ENCODE peak calls at places on chromosomes 13 and 19, in five cellular contexts. V is cardiac muscle cell, J is neural crest cell, O is heart right ventricle, A is ovary. G is an unnamed sample.

GRCh38 chr13:18949970-18950369 is 231.7 kb downstream of the TUBA3C start:
- DNase-seq in J (no peak), A (no peak), V (no peak), O (no peak), G (no peak)

GRCh38 chr13:27035892-27036235 is 135.7 kb downstream of the USP12 start:
- DNase-seq in V (no peak), O (no peak), A (no peak), J (no peak), G (peak; percentile 38)

GRCh38 chr19:38429055-38429810 is 3.2 kb upstream of the RASGRP4 start:
- DNase-seq in V (no peak), A (no peak), O (no peak), J (no peak), G (no peak)

GRCh38 chr13:28449826-28450773 is 44.8 kb downstream of the FLT1 start:
- DNase-seq in V (no peak), O (no peak), J (no peak), A (no peak), G (no peak)

GRCh38 chr19:283395-283794 is 7.8 kb downstream of the PLPP2 start:
- DNase-seq in J (no peak), O (no peak), A (no peak), V (no peak), G (no peak)

GRCh38 chr13:62960723-62961122 is 1545.1 kb upstream of the PCDH20 start:
- DNase-seq in A (no peak), J (no peak), O (no peak), V (no peak), G (no peak)

GRCh38 chr19:6047741-6048231 is 62.5 kb downstream of the RFX2 start:
- DNase-seq in J (peak; percentile 42), V (peak; percentile 70), A (no peak), O (no peak), G (peak; percentile 55)

GRCh38 chr19:46970815-46971214 is 48.8 kb upstream of the NPAS1 start:
- DNase-seq in A (no peak), J (no peak), O (peak; percentile 57), V (no peak), G (no peak)

GRCh38 chr19:10773969-10774368 is 56.1 kb downstream of the DNM2 start:
- DNase-seq in J (no peak), A (no peak), V (no peak), O (no peak), G (no peak)

GRCh38 chr13:79393564-79394249 is 12.3 kb downstream of the RBM26 start:
- DNase-seq in A (no peak), J (no peak), V (no peak), O (no peak), G (no peak)

DNA sequence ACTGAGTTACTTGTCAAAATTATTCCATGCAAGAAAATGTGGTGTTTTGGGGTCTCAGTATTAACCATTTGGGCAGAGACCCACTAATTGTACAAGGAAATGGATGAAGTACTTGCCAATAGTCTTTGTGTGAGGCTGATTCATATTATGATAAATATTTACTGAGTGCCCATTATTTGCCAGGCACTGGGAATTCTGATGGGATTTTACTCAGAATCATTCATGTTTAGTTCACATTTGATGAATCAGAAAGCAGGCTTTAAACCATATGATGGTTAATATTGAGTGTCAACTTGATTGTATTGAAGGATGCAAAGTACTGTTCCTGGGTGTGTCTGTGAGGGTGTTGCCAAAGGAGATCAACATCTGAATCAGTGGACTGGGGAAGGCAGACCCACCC is 66.2 kb upstream of the SOX21 start:
- DNase-seq in O (no peak), V (no peak), J (no peak), A (no peak), G (no peak)
- TF ChIP-seq CTCF in O (no peak), V (no peak), J (no peak), A (no peak), G (no peak)

DNA sequence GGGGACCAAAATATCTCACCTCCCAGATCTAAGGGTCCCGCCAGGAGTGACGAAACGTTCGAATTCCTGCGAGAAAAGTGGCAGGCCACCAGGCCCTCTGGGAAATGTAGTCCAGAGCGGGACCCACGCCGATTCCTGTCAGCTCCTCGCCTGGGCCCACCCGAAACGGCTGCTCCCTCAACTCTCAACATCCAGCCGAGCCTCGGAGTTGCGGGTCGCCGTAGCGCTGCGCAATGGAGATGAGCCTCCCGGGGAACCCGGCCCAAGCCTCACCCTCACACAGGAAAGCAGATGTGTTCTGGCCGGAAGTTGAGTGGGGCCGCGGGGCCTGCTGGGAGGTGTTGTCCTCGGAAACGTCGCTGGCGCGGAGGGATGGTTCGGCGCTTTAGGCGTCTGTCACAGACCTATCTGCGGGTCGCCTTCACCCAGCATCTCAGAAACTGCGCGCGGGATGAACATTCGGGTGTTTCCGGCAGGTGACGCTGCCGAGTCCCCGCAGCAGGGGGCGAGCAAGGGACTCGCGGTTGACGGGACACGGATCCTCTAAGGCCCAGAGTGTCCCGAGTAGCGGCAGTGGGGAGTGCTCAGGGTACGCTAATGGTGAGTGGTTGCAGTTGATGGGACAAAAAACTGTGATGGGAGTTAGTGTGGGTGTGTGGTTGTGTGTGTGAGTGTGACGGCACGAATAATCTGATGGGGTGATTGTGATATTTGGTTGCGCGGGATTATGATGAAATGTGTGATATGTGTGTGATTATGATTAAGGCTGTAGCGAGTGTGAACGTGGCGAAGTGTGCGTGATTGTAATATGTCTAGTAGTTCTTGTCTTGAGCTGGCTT is at the start of the genes ZNF568 and ZNF829:
- DNase-seq in A (peak; percentile 83), V (peak; percentile 93), O (peak; percentile 90), J (peak; percentile 62), G (peak; percentile 80)
- TF ChIP-seq CTCF in A (peak; percentile 39), V (peak; percentile 74), O (peak; percentile 56), J (peak; percentile 73), G (peak; percentile 51)

DNA sequence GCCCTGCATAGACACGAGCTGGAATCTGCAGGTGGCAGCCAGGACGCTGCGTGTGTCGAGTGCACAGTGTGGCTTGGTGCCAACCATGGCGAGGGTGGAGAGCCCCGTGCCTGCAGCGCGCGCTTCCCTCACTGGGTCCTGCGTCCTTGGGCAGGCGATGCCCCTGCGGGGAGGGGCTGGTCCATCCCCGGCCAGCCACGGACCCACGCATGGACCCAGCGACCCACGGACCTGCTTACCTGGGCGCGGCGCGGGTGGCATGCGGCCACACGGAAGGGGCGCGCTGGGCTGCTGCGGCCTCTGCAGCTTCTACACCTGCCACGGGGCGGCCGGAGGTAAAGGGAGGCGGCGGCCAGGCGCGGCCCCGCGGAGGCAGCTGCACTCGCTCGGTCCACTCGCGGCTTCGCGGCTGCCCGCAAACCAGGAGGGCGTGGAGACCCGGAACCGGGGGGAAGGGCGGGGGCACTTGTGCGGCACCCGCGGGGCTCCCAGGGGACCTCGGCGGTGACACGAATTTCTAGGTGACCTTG is 569 bp upstream of the MCF2L start:
- DNase-seq in O (peak; percentile 62), A (peak; percentile 40), V (peak; percentile 39), J (no peak), G (no peak)
- TF ChIP-seq CTCF in O (no peak), A (no peak), V (no peak), J (peak; percentile 44), G (no peak)

DNA sequence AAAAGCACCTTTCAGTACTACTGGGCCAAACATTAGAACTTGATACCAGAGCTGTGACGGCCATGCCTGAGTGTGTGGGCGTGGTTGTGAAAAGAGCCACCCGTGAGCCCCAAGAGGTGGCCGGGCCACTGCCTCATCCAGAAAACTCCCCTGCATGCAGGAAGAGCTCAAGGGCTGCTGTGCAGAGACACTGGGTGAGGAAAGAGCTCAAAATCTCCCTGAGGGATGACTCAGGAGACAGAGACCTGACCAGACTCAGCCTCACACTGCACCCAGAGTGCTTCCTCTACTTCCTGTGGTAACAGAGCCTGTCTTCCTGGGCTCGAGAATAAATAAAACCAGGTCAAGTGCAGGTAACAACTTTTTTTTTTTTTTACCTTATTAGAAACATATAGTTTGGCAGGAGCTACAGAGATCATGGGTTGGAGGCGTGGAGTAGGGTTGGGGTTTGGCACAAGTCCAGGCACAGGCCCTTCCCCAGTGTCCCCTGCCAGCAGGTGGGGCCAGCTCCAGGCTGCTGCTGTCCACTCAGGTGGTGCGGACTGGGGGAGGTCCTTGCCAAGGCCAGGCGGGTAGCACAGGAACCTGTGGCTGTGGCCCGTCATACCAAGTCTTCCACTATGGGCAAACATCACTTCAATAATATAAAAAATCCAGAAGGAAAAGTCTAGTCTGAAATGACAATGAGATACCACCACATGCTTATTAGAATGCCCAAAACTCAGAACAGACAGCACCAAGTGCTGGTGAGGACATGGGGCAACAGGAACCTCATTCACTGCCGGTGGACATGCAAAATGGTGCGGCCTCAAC is 25.5 kb downstream of the ELL start:
- DNase-seq in A (no peak), O (peak; percentile 35), J (no peak), V (no peak), G (peak; percentile 86)
- TF ChIP-seq CTCF in A (no peak), O (no peak), J (no peak), V (no peak), G (peak; percentile 10)

DNA sequence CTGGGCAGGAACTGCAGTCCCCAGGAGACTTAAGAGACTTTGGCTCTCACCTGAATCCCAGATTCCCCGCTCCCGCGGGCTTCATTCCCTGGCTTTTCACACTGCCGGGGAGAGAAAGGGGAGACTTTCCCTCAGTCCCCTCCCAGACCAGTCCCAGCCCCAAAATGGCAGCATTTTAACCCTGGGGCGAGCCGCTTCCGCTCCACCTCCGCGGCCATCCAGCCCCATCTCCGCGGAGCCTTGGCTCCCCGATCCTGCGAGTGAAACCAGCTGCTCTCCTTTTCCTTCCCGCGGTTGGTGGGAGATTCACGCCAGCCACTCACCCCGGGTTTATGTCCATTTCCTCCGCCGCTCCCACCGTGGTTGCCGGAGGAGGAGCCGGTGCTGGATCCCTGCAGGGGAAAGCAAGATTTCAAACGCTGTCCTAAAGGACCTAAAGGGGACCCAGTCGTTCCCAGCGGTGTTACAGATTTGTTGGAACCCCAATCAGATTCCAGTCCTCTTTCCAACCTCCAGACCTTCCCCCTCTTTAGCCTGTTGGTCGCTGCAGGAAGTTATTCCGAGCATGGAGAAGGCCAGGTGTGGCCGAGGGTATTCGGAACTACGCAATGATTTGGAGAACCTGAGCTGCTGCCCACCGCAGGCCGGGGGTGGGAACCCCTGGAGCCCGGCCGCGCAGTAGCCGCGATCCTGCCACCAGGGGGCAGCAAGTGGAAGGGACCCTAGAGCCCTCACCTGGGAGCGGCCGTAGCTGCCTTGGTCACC is 3.4 kb downstream of the DMKN start:
- DNase-seq in A (peak; percentile 88), O (peak; percentile 79), V (peak; percentile 93), J (peak; percentile 76), G (peak; percentile 88)
- TF ChIP-seq CTCF in A (peak; percentile 95), O (peak; percentile 90), V (peak; percentile 95), J (peak; percentile 99), G (peak; percentile 93)

GRCh38 chr13:39600766-39601165 is 2.2 kb downstream of the LHFPL6 start:
- DNase-seq in A (no peak), O (peak; percentile 49), J (peak; percentile 23), V (no peak), G (no peak)
- TF ChIP-seq CTCF in A (no peak), O (peak; percentile 28), J (peak; percentile 26), V (peak; percentile 35), G (no peak)

GRCh38 chr19:1605236-1606137 is at the start of gene UQCR11:
- DNase-seq in A (peak; percentile 97), O (peak; percentile 94), J (peak; percentile 87), V (peak; percentile 97), G (peak; percentile 96)
- TF ChIP-seq CTCF in A (peak; percentile 71), O (peak; percentile 32), J (peak; percentile 67), V (peak; percentile 68), G (peak; percentile 50)

GRCh38 chr19:3653865-3654513 is 27.4 kb upstream of the CACTIN start:
- DNase-seq in O (no peak), A (no peak), V (no peak), J (no peak), G (peak; percentile 13)
- TF ChIP-seq CTCF in O (no peak), A (no peak), V (peak; percentile 17), J (peak; percentile 13), G (peak; percentile 14)